ENCODE peak calls at places on chromosome 16, in eight cellular contexts. X is neural crest cell, O is left ventricle myocardium inferior, J is iPS-NIHi11, Z is DND-41, T is stomach, Q is NCI-H1694, E is IMR-90. G is an unnamed sample.

GRCh38 chr16:30131869-30132475 is 9.0 kb upstream of the MAPK3 start:
- DNase-seq in X (no peak), Z (no peak), E (no peak), J (no peak), O (no peak), Q (peak), T (no peak), G (no peak)

GRCh38 chr16:75550211-75550662 is 5.8 kb downstream of the TMEM231 start:
- DNase-seq in X (no peak), Z (peak), Q (peak), E (peak), O (no peak), T (peak), J (peak), G (peak)

GRCh38 chr16:14002416-14002815 is 68.7 kb upstream of the MRTFB start:
- DNase-seq in T (no peak), Z (no peak), O (no peak), J (no peak), Q (no peak), X (no peak), E (no peak), G (no peak)

GRCh38 chr16:15690296-15690695 is 40.3 kb downstream of the NDE1 start:
- DNase-seq in Z (no peak), E (peak), J (no peak), X (no peak), T (no peak), Q (no peak), O (no peak), G (no peak)

GRCh38 chr16:56604966-56605365 is 3.4 kb upstream of the MT2A start:
- DNase-seq in X (no peak), T (no peak), E (no peak), Q (no peak), Z (no peak), O (no peak), J (no peak), G (no peak)

GRCh38 chr16:54285414-54286066 is 1.0 kb downstream of the IRX3 start:
- DNase-seq in T (peak), E (no peak), J (no peak), X (peak), Z (peak), O (peak), Q (no peak), G (peak)

GRCh38 chr16:10078541-10078949 is 103.7 kb downstream of the GRIN2A start:
- DNase-seq in J (peak), T (no peak), X (peak), Z (no peak), Q (peak), O (no peak), E (no peak), G (peak)

GRCh38 chr16:22070361-22071351 is 21.7 kb upstream of the VWA3A start:
- DNase-seq in Z (no peak), O (peak), Q (peak), X (no peak), T (peak), J (no peak), E (peak), G (no peak)

GRCh38 chr16:8893426-8893825 is 11.3 kb downstream of the LITAFD start:
- DNase-seq in E (no peak), Q (no peak), Z (no peak), J (no peak), T (no peak), O (no peak), X (no peak), G (no peak)

GRCh38 chr16:82605076-82605475 is 21.7 kb upstream of the CDH13 start:
- DNase-seq in Q (no peak), Z (no peak), J (no peak), X (no peak), O (no peak), E (no peak), T (no peak), G (no peak)

GRCh38 chr16:57023541-57024249 is 34.3 kb downstream of the NLRC5 start:
- DNase-seq in E (no peak), O (no peak), Z (no peak), J (no peak), X (no peak), T (no peak), Q (no peak), G (no peak)

GRCh38 chr16:57590654-57591085 is 37.8 kb upstream of the ADGRG1 start:
- DNase-seq in X (no peak), Q (no peak), O (no peak), E (peak), J (no peak), T (no peak), Z (no peak), G (no peak)

GRCh38 chr16:75206749-75207451 is at the start of gene CTRB2:
- DNase-seq in Q (no peak), T (no peak), X (no peak), O (no peak), Z (no peak), E (no peak), J (peak), G (no peak)

GRCh38 chr16:57795431-57795878 is 6.8 kb downstream of the KIFC3 start:
- DNase-seq in E (peak), T (peak), Q (peak), Z (peak), O (peak), X (no peak), J (peak), G (peak)

GRCh38 chr16:25126820-25127232 is 15.3 kb downstream of the LCMT1 start:
- DNase-seq in Q (no peak), E (peak), Z (peak), X (no peak), T (no peak), O (no peak), J (peak), G (no peak)

GRCh38 chr16:1870365-1871082 is 1.4 kb downstream of the MEIOB start:
- DNase-seq in J (no peak), T (no peak), Q (no peak), E (peak), Z (no peak), O (no peak), X (no peak), G (no peak)

GRCh38 chr16:86374603-86375002 is 135.7 kb upstream of the FOXF1 start:
- DNase-seq in T (no peak), O (no peak), Z (no peak), X (no peak), Q (no peak), E (no peak), J (no peak), G (no peak)

GRCh38 chr16:2518823-2519710 is 1.1 kb upstream of the AMDHD2 start:
- DNase-seq in X (no peak), Q (no peak), Z (no peak), T (no peak), O (no peak), E (no peak), J (no peak), G (peak)

GRCh38 chr16:50618238-50618918 is 62.7 kb downstream of the SNX20 start:
- DNase-seq in O (no peak), J (no peak), T (no peak), Z (no peak), X (no peak), E (no peak), Q (no peak), G (no peak)

GRCh38 chr16:29943846-29944669 is 17.8 kb upstream of the TMEM219 start:
- DNase-seq in X (no peak), O (no peak), Q (no peak), T (peak), Z (no peak), J (peak), E (peak), G (peak)

GRCh38 chr16:30068750-30069574 is 3.4 kb downstream of the ALDOA start:
- DNase-seq in Z (peak), X (no peak), O (no peak), J (no peak), E (no peak), T (no peak), Q (no peak), G (no peak)

GRCh38 chr16:49590166-49590871 is 216.7 kb downstream of the C16orf78 start:
- DNase-seq in J (no peak), Z (no peak), X (no peak), Q (no peak), E (no peak), T (peak), O (no peak), G (peak)

GRCh38 chr16:80319181-80319580 is 221.6 kb upstream of the DYNLRB2 start:
- DNase-seq in Q (no peak), O (no peak), J (peak), T (no peak), E (no peak), X (no peak), Z (no peak), G (no peak)

GRCh38 chr16:2008631-2009301 is 855 bp downstream of the ZNF598 start:
- DNase-seq in O (peak), X (no peak), Q (no peak), E (peak), Z (peak), J (no peak), T (no peak), G (no peak)

GRCh38 chr16:2295056-2295798 is 27.3 kb upstream of the RNPS1 start:
- DNase-seq in E (no peak), J (no peak), T (no peak), O (no peak), Z (no peak), X (no peak), Q (no peak), G (no peak)

GRCh38 chr16:86120982-86121242 is 221.9 kb downstream of the IRF8 start:
- DNase-seq in E (no peak), Z (no peak), Q (no peak), J (no peak), X (no peak), O (no peak), T (no peak), G (no peak)

GRCh38 chr16:81780350-81780749 is 1.3 kb downstream of the PLCG2 start:
- DNase-seq in O (no peak), T (no peak), E (no peak), Q (no peak), J (no peak), Z (no peak), X (no peak), G (no peak)

GRCh38 chr16:720507-720989 is 398 bp upstream of the ANTKMT start:
- DNase-seq in E (peak), J (no peak), Q (peak), O (peak), T (no peak), Z (no peak), X (peak), G (peak)

GRCh38 chr16:27972500-27972899 is 91.0 kb downstream of the GSG1L start:
- DNase-seq in E (peak), T (no peak), X (no peak), O (no peak), Q (peak), J (peak), Z (peak), G (peak)

GRCh38 chr16:88764913-88765349 is 20.1 kb downstream of the PIEZO1 start:
- DNase-seq in X (no peak), T (no peak), O (no peak), Z (no peak), J (peak), E (peak), Q (no peak), G (no peak)

GRCh38 chr16:25210758-25211157 is 6.0 kb upstream of the AQP8 start:
- DNase-seq in X (no peak), O (no peak), Q (no peak), Z (no peak), E (peak), J (no peak), T (no peak), G (no peak)

GRCh38 chr16:57265850-57266530 is 18.5 kb downstream of the PLLP start:
- DNase-seq in J (no peak), E (no peak), O (peak), Z (no peak), Q (no peak), T (peak), X (no peak), G (no peak)

GRCh38 chr16:81996664-81997529 is 14.4 kb downstream of the SDR42E1 start:
- DNase-seq in X (no peak), Z (no peak), J (peak), Q (no peak), O (no peak), T (no peak), E (peak), G (no peak)

GRCh38 chr16:86137359-86137758 is 238.4 kb downstream of the IRF8 start:
- DNase-seq in Q (no peak), T (no peak), O (no peak), E (no peak), Z (no peak), X (no peak), J (no peak), G (no peak)

GRCh38 chr16:1961651-1962067 is 2.3 kb downstream of the NDUFB10 start:
- DNase-seq in E (no peak), J (no peak), T (no peak), X (no peak), Q (no peak), Z (peak), O (no peak), G (no peak)

GRCh38 chr16:66382171-66382965 is 15.9 kb downstream of the CDH5 start:
- DNase-seq in J (no peak), Z (no peak), X (no peak), E (peak), O (no peak), Q (no peak), T (no peak), G (peak)

GRCh38 chr16:3497771-3498170 is 2.5 kb upstream of the C16orf90 start:
- DNase-seq in O (no peak), Q (no peak), X (no peak), E (no peak), J (no peak), T (no peak), Z (no peak), G (no peak)

GRCh38 chr16:8806272-8806983 is 8.8 kb downstream of the PMM2 start:
- DNase-seq in Q (no peak), T (no peak), J (no peak), Z (no peak), O (no peak), E (no peak), X (no peak), G (no peak)

GRCh38 chr16:6133009-6133408 is 1035.4 kb upstream of the EEF2KMT start:
- DNase-seq in Z (no peak), E (no peak), J (no peak), Q (no peak), O (no peak), X (no peak), T (no peak), G (no peak)

G was measured in H9.